ENCODE peak calls at places on chromosomes 2 and 18, in nine cellular contexts. V, N, G, A, X, B, Y, L and P are unnamed samples.

GRCh38 chr18:78766651-78767533 is 212.7 kb upstream of the SALL3 start:
- DNase-seq in L (peak; percentile 44), Y (no peak), N (no peak), B (no peak), G (no peak), V (no peak), A (no peak), X (no peak), P (no peak)

GRCh38 chr18:23684515-23685197 is 4.6 kb upstream of the LAMA3 start:
- DNase-seq in X (peak; percentile 7), B (no peak), N (no peak), G (no peak), Y (no peak), L (no peak), A (no peak), V (no peak), P (no peak)

GRCh38 chr2:105235388-105236059 is 6.0 kb upstream of the GPR45 start:
- DNase-seq in X (peak; percentile 75), A (peak; percentile 48), L (no peak), Y (no peak), G (peak; percentile 73), V (peak; percentile 84), N (peak; percentile 37), B (peak; percentile 27), P (no peak)

GRCh38 chr18:30903566-30903965 is 139.0 kb downstream of the DSC3 start:
- DNase-seq in Y (no peak), L (no peak), X (no peak), G (peak; percentile 27), N (no peak), A (no peak), V (peak; percentile 52), B (no peak), P (no peak)

GRCh38 chr2:173058673-173059072 is 17.0 kb upstream of the MAP3K20 start:
- DNase-seq in X (no peak), N (no peak), A (no peak), V (no peak), L (no peak), B (no peak), G (no peak), Y (no peak), P (no peak)

GRCh38 chr18:13290856-13291271 is 72.3 kb downstream of the LDLRAD4 start:
- DNase-seq in B (no peak), A (no peak), G (peak; percentile 17), L (no peak), N (peak; percentile 23), Y (no peak), V (no peak), X (no peak), P (no peak)

GRCh38 chr2:231611273-231612198 is 18.9 kb downstream of the TEX44 start:
- DNase-seq in V (peak; percentile 74), N (no peak), B (peak; percentile 31), Y (no peak), A (no peak), L (peak; percentile 82), G (peak; percentile 42), X (peak; percentile 3), P (no peak)

GRCh38 chr2:7672027-7672684 is 754.9 kb downstream of the RNF144A start:
- DNase-seq in X (peak; percentile 70), V (peak; percentile 59), N (peak; percentile 25), Y (no peak), B (peak; percentile 27), A (peak; percentile 41), G (peak; percentile 69), L (no peak), P (no peak)

GRCh38 chr2:195575879-195576391 is 81.1 kb upstream of the SLC39A10 start:
- DNase-seq in G (peak; percentile 35), X (no peak), Y (no peak), B (no peak), A (peak; percentile 25), L (no peak), V (peak; percentile 20), N (no peak), P (no peak)

GRCh38 chr2:46213906-46214305 is 83.3 kb upstream of the EPAS1 start:
- DNase-seq in X (no peak), N (no peak), L (no peak), B (no peak), G (no peak), Y (no peak), A (no peak), V (no peak), P (no peak)

GRCh38 chr2:174492963-174493431 is 6.2 kb upstream of the GPR155 start:
- DNase-seq in A (peak; percentile 63), V (no peak), B (peak; percentile 28), L (no peak), N (peak; percentile 21), Y (no peak), G (peak; percentile 95), X (no peak), P (peak; percentile 29)

GRCh38 chr2:173589604-173590277 is 235.1 kb downstream of the CDCA7 start:
- DNase-seq in A (no peak), X (peak; percentile 32), N (no peak), Y (no peak), B (no peak), L (no peak), G (no peak), V (peak; percentile 29), P (no peak)

GRCh38 chr2:46296840-46297545 is at the start of gene EPAS1:
- DNase-seq in L (peak; percentile 98), V (peak; percentile 80), X (peak; percentile 70), N (peak; percentile 77), G (peak; percentile 82), A (peak; percentile 79), B (peak; percentile 56), Y (peak; percentile 57), P (peak; percentile 91)

GRCh38 chr2:115807302-115807701 is 1364.9 kb downstream of the DPP10 start:
- DNase-seq in B (no peak), G (no peak), N (no peak), Y (no peak), X (no peak), V (no peak), L (no peak), A (no peak), P (no peak)

GRCh38 chr2:176106636-176107539 is at the start of gene HOXD11:
- DNase-seq in N (no peak), A (no peak), B (no peak), V (peak; percentile 15), Y (no peak), G (no peak), X (peak; percentile 94), L (no peak), P (no peak)

GRCh38 chr2:108988796-108989713 is at the start of gene EDAR:
- DNase-seq in Y (no peak), V (peak; percentile 74), B (peak; percentile 38), N (peak; percentile 21), L (no peak), X (peak; percentile 54), G (peak; percentile 23), A (peak; percentile 37), P (peak; percentile 37)